ENCODE peak calls at places on chromosomes 5 and 9, in eight cellular contexts. P, F, N, B, T, M, V and K are unnamed samples.

GRCh38 chr5:17951392-17952169 is 317.3 kb downstream of the TAF11L14 start:
- DNase-seq in M (peak), B (no peak), N (no peak), F (no peak), V (peak), P (no peak), T (no peak), K (peak)

GRCh38 chr5:32587067-32587551 is 1.8 kb downstream of the SUB1 start:
- DNase-seq in M (no peak), T (no peak), B (no peak), N (no peak), F (no peak), P (no peak), V (no peak), K (no peak)

GRCh38 chr9:129500166-129500862 is 120.6 kb downstream of the C9orf50 start:
- DNase-seq in N (peak), T (peak), P (peak), F (peak), V (no peak), M (no peak), B (no peak), K (no peak)

GRCh38 chr5:132385321-132386105 is 16.0 kb downstream of the SLC22A5 start:
- DNase-seq in M (no peak), T (peak), P (peak), V (peak), N (peak), B (peak), F (no peak), K (peak)

GRCh38 chr5:133314086-133314485 is 262.3 kb downstream of the HSPA4 start:
- DNase-seq in N (no peak), F (no peak), V (no peak), P (no peak), M (no peak), T (no peak), B (no peak), K (no peak)

GRCh38 chr5:62199792-62200716 is 106.0 kb upstream of the KIF2A start:
- DNase-seq in B (no peak), T (no peak), F (no peak), N (no peak), P (no peak), M (no peak), V (no peak), K (no peak)

GRCh38 chr9:69157751-69158466 is 16.2 kb upstream of the TJP2 start:
- DNase-seq in F (no peak), T (peak), M (no peak), N (peak), V (no peak), B (no peak), P (peak), K (no peak)

GRCh38 chr9:13014484-13014883 is 239.7 kb downstream of the LURAP1L start:
- DNase-seq in T (no peak), P (peak), F (no peak), B (no peak), V (no peak), N (peak), M (no peak), K (no peak)

GRCh38 chr5:88691945-88692868 is 190.8 kb downstream of the MEF2C start:
- DNase-seq in M (peak), T (no peak), F (no peak), P (no peak), B (no peak), V (no peak), N (no peak), K (peak)

GRCh38 chr9:71079451-71079850 is 42.0 kb downstream of the TRPM3 start:
- DNase-seq in P (peak), N (peak), M (no peak), V (peak), B (peak), F (no peak), T (peak), K (no peak)

GRCh38 chr9:121620777-121621437 is 30.5 kb upstream of the DAB2IP start:
- DNase-seq in V (no peak), B (no peak), M (peak), F (no peak), P (peak), T (peak), N (no peak), K (peak)

GRCh38 chr9:33686942-33687341 is 108.4 kb upstream of the PRSS3 start:
- DNase-seq in F (no peak), N (no peak), P (no peak), T (no peak), M (no peak), B (no peak), V (no peak), K (no peak)

GRCh38 chr5:164188733-164189148 is 683.3 kb downstream of the MAT2B start:
- DNase-seq in M (no peak), V (no peak), P (no peak), F (no peak), T (no peak), B (no peak), N (peak), K (peak)

GRCh38 chr5:83540105-83540504 is 68.6 kb downstream of the VCAN start:
- DNase-seq in F (no peak), N (no peak), B (no peak), M (no peak), T (peak), P (no peak), V (no peak), K (no peak)

GRCh38 chr9:30478684-30479083 is 1905.8 kb upstream of the ACO1 start:
- DNase-seq in B (no peak), V (no peak), T (no peak), N (no peak), F (no peak), P (no peak), M (no peak), K (no peak)

GRCh38 chr5:77449277-77449676 is 42.8 kb downstream of the WDR41 start:
- DNase-seq in P (no peak), T (no peak), M (no peak), N (no peak), F (no peak), V (no peak), B (no peak), K (no peak)

GRCh38 chr9:133529457-133529856 is 4.7 kb upstream of the MYMK start:
- DNase-seq in B (no peak), T (no peak), V (no peak), P (no peak), F (no peak), N (no peak), M (no peak), K (no peak)

GRCh38 chr9:93058357-93059096 is at the start of gene SUSD3:
- DNase-seq in F (peak), P (peak), T (peak), V (peak), M (peak), N (peak), B (no peak), K (peak)

GRCh38 chr9:10612649-10613398 is at the start of gene PTPRD:
- DNase-seq in P (peak), N (peak), T (peak), B (no peak), M (peak), V (peak), F (no peak), K (peak)

GRCh38 chr9:3893519-3893918 is 367.7 kb upstream of the RFX3 start:
- DNase-seq in M (no peak), B (no peak), V (no peak), N (no peak), T (no peak), P (no peak), F (no peak), K (no peak)

GRCh38 chr9:128412120-128412790 is 8.4 kb upstream of the CERCAM start:
- DNase-seq in B (no peak), P (peak), V (peak), T (peak), M (peak), N (no peak), F (no peak), K (peak)

GRCh38 chr9:131228096-131228495 is 48.2 kb downstream of the FAM78A start:
- DNase-seq in P (no peak), F (no peak), V (no peak), M (no peak), T (no peak), B (no peak), N (no peak), K (no peak)

GRCh38 chr5:68747077-68747420 is 346.8 kb upstream of the SLC30A5 start:
- DNase-seq in B (no peak), P (no peak), M (no peak), T (no peak), N (no peak), V (no peak), F (no peak), K (no peak)

GRCh38 chr9:132486706-132487350 is 76.8 kb downstream of the CFAP77 start:
- DNase-seq in V (no peak), N (no peak), B (no peak), F (no peak), T (no peak), P (no peak), M (no peak), K (peak)

GRCh38 chr5:154945695-154946301 is 4.9 kb downstream of the MRPL22 start:
- DNase-seq in N (no peak), M (no peak), F (no peak), V (peak), B (no peak), P (peak), T (peak), K (no peak)

GRCh38 chr9:18379073-18379811 is 94.7 kb upstream of the ADAMTSL1 start:
- DNase-seq in N (peak), V (peak), P (peak), T (peak), B (peak), M (no peak), F (no peak), K (no peak)

GRCh38 chr5:20985754-20986153 is 997.8 kb upstream of the CDH18 start:
- DNase-seq in V (no peak), N (no peak), F (no peak), B (no peak), M (no peak), P (no peak), T (no peak), K (no peak)

GRCh38 chr5:103428411-103428871 is 134.1 kb downstream of the NUDT12 start:
- DNase-seq in V (no peak), T (no peak), N (peak), P (peak), M (no peak), B (peak), F (no peak), K (no peak)

GRCh38 chr9:115333671-115334070 is 215.7 kb upstream of the TNC start:
- DNase-seq in N (no peak), M (no peak), B (no peak), P (no peak), V (peak), T (no peak), F (no peak), K (no peak)

GRCh38 chr9:85041737-85042136 is 372.2 kb downstream of the NTRK2 start:
- DNase-seq in V (no peak), B (no peak), F (no peak), N (no peak), T (no peak), P (no peak), M (no peak), K (no peak)

GRCh38 chr5:851076-851475 is 290 bp upstream of the ZDHHC11 start:
- DNase-seq in B (no peak), T (no peak), P (no peak), F (peak), M (peak), V (no peak), N (no peak), K (peak)

GRCh38 chr5:53091304-53091703 is 18.3 kb downstream of the MOCS2 start:
- DNase-seq in V (peak), B (no peak), P (peak), F (no peak), N (peak), T (peak), M (no peak), K (no peak)

GRCh38 chr9:113566011-113566711 is 102.6 kb downstream of the RGS3 start:
- DNase-seq in V (no peak), P (no peak), F (peak), M (no peak), T (no peak), N (no peak), B (no peak), K (peak)

GRCh38 chr9:89872913-89873707 is 268.3 kb downstream of the GADD45G start:
- DNase-seq in M (no peak), T (no peak), B (no peak), V (no peak), N (no peak), P (no peak), F (peak), K (peak)

GRCh38 chr9:104269996-104270963 is 176.2 kb downstream of the SMC2 start:
- DNase-seq in P (no peak), V (no peak), M (no peak), T (no peak), N (no peak), B (no peak), F (no peak), K (no peak)

GRCh38 chr9:18821794-18822193 is 211.2 kb downstream of the SAXO1 start:
- DNase-seq in M (no peak), F (no peak), N (peak), B (no peak), P (no peak), T (no peak), V (peak), K (no peak)

GRCh38 chr5:119315516-119315949 is 40.3 kb upstream of the TNFAIP8 start:
- DNase-seq in V (peak), T (peak), M (no peak), P (peak), F (no peak), N (no peak), B (no peak), K (no peak)

GRCh38 chr5:170537451-170538095 is 33.8 kb downstream of the KCNIP1 start:
- DNase-seq in F (peak), T (no peak), B (no peak), V (no peak), M (no peak), P (no peak), N (no peak), K (no peak)

GRCh38 chr9:82488702-82489578 is 500.4 kb downstream of the SPATA31D1 start:
- DNase-seq in F (no peak), B (peak), M (no peak), P (peak), V (peak), T (peak), N (peak), K (no peak)

DNA sequence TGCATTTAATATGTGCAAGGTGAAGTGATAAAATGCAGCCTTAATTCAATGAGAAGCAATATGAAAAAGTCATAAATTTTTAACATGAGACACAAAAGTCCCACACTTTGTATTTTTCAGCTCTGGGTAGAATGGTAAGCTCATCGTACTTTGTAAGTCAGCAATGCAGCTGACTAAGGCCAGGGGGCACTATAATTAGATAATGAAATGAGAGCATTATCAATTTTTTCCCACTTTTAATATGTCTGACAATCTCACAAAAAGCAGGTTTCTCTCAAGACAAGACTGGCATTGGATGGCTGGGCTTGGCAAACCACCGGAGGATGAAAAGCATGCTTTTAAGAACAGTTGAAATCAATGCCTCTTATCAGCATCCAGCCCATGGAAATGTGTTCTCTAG is 162.8 kb downstream of the FAM174A start:
- DNase-seq in V (no peak), M (no peak), P (no peak), F (no peak), B (no peak), N (no peak), T (no peak), K (no peak)
- TF ChIP-seq CTCF in V (no peak), M (peak), P (peak), F (no peak), B (no peak), N (no peak), T (peak), K (peak)

GRCh38 chr5:151757233-151758140 is 944 bp downstream of the ATOX1 start:
- DNase-seq in N (no peak), B (no peak), V (peak), T (no peak), P (no peak), M (no peak), F (no peak), K (no peak)

GRCh38 chr5:151755383-151755782 is 3.0 kb downstream of the ATOX1 start:
- DNase-seq in M (no peak), B (no peak), F (no peak), T (no peak), V (no peak), N (no peak), P (no peak), K (no peak)

GRCh38 chr5:151758141-151758429 is 346 bp downstream of the ATOX1 start:
- DNase-seq in P (no peak), T (no peak), B (no peak), V (no peak), F (no peak), M (no peak), N (no peak), K (peak)

DNA sequence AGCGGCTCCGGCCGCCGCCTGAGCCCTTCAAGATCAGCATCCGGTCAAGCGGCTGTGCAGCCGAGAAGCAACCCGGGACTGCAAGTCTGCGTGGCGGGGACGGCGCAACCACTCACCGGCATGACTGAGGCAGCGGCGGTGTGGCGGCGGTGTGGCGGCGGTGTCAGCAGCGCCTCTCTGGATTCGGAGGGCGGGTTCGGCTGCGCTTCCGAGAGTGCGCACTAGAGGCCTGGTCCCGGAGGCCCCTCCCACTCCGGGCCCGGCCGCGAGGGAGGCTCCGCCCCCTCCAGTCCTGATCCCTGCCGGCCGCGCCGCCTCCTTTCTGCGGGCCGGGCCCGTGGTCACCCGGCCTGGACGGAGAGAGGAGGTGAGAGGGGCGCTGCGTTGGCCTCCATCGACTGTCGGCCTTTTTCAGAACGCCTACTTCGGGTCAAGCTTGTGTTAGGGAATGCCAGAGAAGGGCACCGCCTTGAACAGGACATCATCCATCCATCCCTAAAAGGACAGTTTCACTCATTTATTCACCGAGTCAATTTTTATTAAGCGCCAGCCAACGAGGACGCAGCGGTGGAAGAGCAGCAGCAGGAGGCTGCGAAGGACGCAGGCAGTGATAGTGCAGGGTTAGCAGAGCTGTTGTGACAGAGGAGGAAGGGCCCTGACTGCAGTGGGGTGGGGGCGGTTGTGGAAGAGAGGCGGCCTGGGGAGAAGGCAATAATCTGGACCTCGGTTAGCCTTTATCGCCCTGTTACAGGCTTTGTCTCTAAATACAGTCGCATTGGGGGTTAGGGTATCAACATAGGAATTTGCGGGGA is at the start of gene ATOX1:
- DNase-seq in T (peak), M (peak), F (peak), P (peak), V (peak), B (no peak), N (peak), K (peak)
- TF ChIP-seq CTCF in T (no peak), M (no peak), F (peak), P (no peak), V (no peak), B (no peak), N (no peak), K (no peak)

GRCh38 chr9:137110911-137111787 is 3.4 kb downstream of the DPP7 start:
- DNase-seq in P (no peak), B (no peak), T (no peak), M (no peak), F (no peak), V (no peak), N (no peak), K (no peak)

GRCh38 chr9:137110147-137110910 is 4.2 kb downstream of the DPP7 start:
- DNase-seq in B (no peak), T (no peak), N (no peak), F (no peak), P (no peak), M (no peak), V (no peak), K (no peak)

GRCh38 chr9:137107982-137108381 is 6.6 kb downstream of the DPP7 start:
- DNase-seq in M (no peak), F (no peak), V (no peak), P (no peak), B (no peak), N (no peak), T (no peak), K (no peak)

GRCh38 chr9:137108608-137109249 is 5.8 kb downstream of the DPP7 start:
- DNase-seq in M (no peak), T (no peak), V (no peak), N (no peak), P (no peak), B (no peak), F (no peak), K (no peak)

DNA sequence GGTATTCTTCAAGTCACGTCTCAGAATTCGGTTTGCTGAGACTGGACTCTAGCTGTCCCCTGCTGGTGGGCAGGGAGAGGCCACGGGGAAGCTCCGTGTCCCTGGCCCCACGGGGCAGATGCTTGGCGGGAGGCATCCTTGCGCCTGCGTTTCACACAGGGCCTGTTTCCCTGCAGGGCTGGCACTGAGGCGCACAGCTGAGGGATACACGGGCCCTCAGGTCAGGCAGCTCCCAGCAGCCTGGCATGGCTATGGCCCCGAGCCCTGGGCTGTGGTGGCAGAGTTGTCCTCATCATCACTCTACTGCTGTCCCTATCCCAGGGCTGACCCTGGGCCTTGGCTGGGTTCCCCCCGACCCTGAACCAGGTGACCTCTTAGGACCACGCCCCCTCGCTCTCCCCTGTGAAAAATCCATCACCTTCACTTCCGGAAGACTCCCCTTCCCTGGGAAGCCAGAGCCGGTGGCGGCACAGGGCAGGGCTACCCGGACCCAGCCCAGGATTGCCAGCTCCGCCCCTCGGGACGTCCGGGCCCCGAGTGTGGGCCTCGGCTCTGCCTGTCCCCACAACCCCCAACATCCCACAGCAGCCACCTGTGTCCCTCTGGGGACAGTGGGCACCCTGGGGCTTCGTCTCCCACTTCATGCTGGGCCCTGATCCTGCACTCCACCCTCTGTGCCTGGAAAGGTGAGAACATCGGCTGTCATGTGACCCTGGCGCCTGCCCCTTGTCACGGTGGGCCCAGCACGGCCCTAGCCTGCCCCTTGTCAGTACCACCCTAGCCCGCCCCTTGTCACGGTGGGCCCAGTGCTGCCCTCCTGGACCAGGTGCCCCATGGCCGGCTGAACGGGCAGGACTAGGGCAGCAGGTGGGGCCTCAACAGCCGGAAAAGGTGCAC is 5.0 kb downstream of the DPP7 start:
- DNase-seq in M (no peak), V (no peak), F (no peak), N (no peak), P (no peak), B (no peak), T (no peak), K (no peak)
- TF ChIP-seq CTCF in M (no peak), V (no peak), F (no peak), N (no peak), P (no peak), B (peak), T (no peak), K (no peak)

DNA sequence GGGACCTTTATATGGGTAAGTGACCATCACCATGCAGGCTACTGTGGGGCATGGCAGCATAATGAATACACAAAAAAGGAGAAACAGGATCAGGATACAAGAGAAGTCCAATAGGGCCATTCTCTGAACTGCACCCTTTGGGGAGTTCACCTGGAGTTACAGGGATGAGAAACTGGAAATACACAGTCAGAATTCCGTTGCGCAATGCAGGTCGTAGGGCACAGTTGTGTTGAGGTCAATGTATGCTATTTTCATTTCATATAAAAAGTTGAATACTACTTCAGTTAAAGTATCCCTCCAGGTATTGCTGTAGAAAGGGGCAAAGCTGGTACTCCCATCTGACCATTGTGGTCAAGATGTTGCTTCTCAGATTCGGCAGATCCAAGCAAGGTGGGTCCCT is 471.4 kb downstream of the DMRT2 start:
- DNase-seq in P (no peak), M (no peak), N (no peak), B (no peak), T (no peak), V (no peak), F (no peak), K (no peak)
- TF ChIP-seq CTCF in P (no peak), M (no peak), N (no peak), B (no peak), T (no peak), V (no peak), F (no peak), K (no peak)